ENCODE peak calls at places on chromosomes 2 and 18, in five cellular contexts. Z is vagina, V is HCT116, D is breast epithelium, U is pancreas. X is an unnamed sample.

GRCh38 chr18:5937795-5938194 is 42.5 kb upstream of the TMEM200C start:
- DNase-seq in Z (no peak), V (no peak), D (no peak), U (no peak), X (no peak)

GRCh38 chr2:208265371-208265806 is 666 bp upstream of the PIKFYVE start:
- DNase-seq in Z (no peak), V (no peak), D (no peak), U (no peak), X (peak)

GRCh38 chr2:224983719-224984388 is 58.4 kb downstream of the DOCK10 start:
- DNase-seq in Z (no peak), V (no peak), D (no peak), U (no peak), X (no peak)

GRCh38 chr2:134493797-134494196 is 225.0 kb downstream of the TMEM163 start:
- DNase-seq in Z (no peak), V (no peak), D (no peak), U (no peak), X (no peak)

GRCh38 chr18:32884543-32884942 is 111.7 kb upstream of the KLHL14 start:
- DNase-seq in Z (no peak), V (no peak), D (no peak), U (no peak), X (no peak)

GRCh38 chr2:178208817-178209216 is 14.5 kb downstream of the OSBPL6 start:
- DNase-seq in Z (no peak), V (no peak), D (no peak), U (no peak), X (no peak)

GRCh38 chr2:233448220-233448559 is 93.9 kb downstream of the DGKD start:
- DNase-seq in Z (no peak), V (no peak), D (no peak), U (peak), X (no peak)

GRCh38 chr18:23053756-23054457 is 81.4 kb upstream of the CABLES1 start:
- DNase-seq in Z (no peak), V (no peak), D (peak), U (no peak), X (peak)

GRCh38 chr2:27152796-27153464 is 4.1 kb downstream of the TCF23 start:
- DNase-seq in Z (no peak), V (no peak), D (no peak), U (no peak), X (no peak)

GRCh38 chr2:144230452-144231085 is 289.4 kb downstream of the ZEB2 start:
- DNase-seq in Z (no peak), V (peak), D (no peak), U (no peak), X (no peak)

GRCh38 chr18:43115076-43116035 is at the start of gene RIT2:
- DNase-seq in Z (no peak), V (no peak), D (no peak), U (no peak), X (no peak)

GRCh38 chr18:58361212-58361611 is 267.7 kb downstream of the ALPK2 start:
- DNase-seq in Z (no peak), V (no peak), D (no peak), U (no peak), X (no peak)

GRCh38 chr2:74511104-74511989 is 2.9 kb upstream of the TLX2 start:
- DNase-seq in Z (no peak), V (no peak), D (no peak), U (no peak), X (no peak)

GRCh38 chr2:74514368-74515270 is at the start of gene TLX2:
- DNase-seq in Z (no peak), V (no peak), D (no peak), U (peak), X (no peak)

GRCh38 chr2:74515271-74516069 is 1.2 kb downstream of the TLX2 start:
- DNase-seq in Z (no peak), V (no peak), D (no peak), U (peak), X (no peak)

GRCh38 chr2:74513605-74514367 is 464 bp upstream of the TLX2 start:
- DNase-seq in Z (no peak), V (no peak), D (no peak), U (peak), X (no peak)

DNA sequence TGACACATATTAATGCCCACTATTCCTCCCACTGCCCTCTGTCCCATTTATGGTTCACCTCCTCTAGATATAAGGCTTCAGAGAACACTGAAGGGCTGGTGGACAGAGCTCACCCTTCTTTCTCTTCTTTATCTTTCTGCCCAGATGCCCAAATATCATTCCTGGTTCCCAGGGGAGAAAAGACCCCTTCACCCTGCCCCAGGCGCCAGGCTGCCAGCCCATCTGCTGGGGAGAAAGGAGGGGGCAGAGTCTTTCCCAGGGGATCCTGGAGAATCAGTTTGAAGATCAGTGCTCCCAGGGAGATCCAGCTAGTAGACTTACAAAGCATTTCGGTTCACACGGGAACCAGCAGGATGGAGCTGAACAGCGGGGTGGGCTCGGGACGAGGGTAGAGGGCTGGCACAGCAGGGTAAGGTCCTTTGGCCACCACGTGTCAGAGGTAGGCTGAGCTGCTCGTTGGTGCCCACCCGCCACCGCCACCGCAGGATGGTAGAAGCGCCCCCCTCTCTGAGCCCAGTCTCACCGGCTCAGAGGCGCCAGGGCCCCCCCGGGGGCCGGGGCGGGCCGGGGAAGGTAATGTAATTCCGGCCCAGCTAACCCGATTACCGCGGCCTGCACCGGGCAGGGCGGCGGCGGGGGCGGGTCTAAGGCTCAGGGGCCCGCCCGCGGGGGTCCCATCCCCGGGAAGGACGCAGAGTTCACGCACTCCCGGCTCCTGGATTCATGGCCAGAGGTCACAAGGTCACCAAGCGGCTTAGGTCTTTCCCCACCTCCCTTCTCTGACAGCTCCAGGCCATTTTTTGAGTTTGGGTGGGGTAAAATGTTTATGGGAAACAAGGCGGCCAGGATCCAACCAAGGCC is 1.3 kb upstream of the TLX2 start:
- DNase-seq in Z (no peak), V (no peak), D (no peak), U (peak), X (no peak)
- H3K4me3 ChIP-seq in Z (no peak), V (no peak), D (no peak), U (no peak), X (no peak)

GRCh38 chr2:152717242-152718046 is at the start of gene PRPF40A:
- DNase-seq in Z (peak), V (peak), D (peak), U (peak), X (peak)

GRCh38 chr2:152715854-152716428 is 1.3 kb downstream of the PRPF40A start:
- DNase-seq in Z (no peak), V (peak), D (no peak), U (no peak), X (no peak)

GRCh38 chr2:152716805-152717241 is 438 bp downstream of the PRPF40A start:
- DNase-seq in Z (no peak), V (no peak), D (no peak), U (no peak), X (no peak)

GRCh38 chr2:152718047-152718908 is at the start of gene ARL6IP6:
- DNase-seq in Z (peak), V (peak), D (peak), U (peak), X (peak)

DNA sequence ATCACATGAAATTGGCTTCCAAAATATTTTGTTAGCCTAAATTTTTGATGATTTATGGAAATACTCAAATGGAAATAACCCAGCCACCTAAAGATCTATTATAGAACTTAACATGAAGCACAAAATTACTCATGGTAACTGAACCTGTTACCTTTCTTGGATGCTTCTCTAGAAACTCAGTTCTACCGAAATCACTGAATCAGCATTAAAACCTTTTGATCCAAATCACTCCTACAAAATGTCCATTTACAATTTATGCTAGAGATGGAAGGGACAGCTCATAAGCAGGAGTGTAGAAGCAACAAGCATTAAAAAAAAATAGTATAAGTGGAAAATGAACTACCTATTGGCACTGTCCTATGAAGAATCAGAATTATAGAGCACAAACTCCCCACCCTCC is 2.1 kb downstream of the PRPF40A start:
- DNase-seq in Z (no peak), V (no peak), D (no peak), U (no peak), X (no peak)
- H3K4me3 ChIP-seq in Z (no peak), V (no peak), D (no peak), U (no peak), X (no peak)

GRCh38 chr18:68642003-68642402 is 72.9 kb downstream of the TMX3 start:
- DNase-seq in Z (no peak), V (no peak), D (no peak), U (no peak), X (no peak)
- H3K4me3 ChIP-seq in Z (no peak), V (no peak), D (no peak), U (no peak), X (no peak)

GRCh38 chr2:238850096-238850495 is 2.2 kb downstream of the TWIST2 start:
- DNase-seq in Z (no peak), V (no peak), D (no peak), U (no peak), X (no peak)

GRCh38 chr2:238847432-238847801 is 468 bp upstream of the TWIST2 start:
- DNase-seq in Z (no peak), V (no peak), D (no peak), U (no peak), X (no peak)

GRCh38 chr2:238848566-238848940 is 668 bp downstream of the TWIST2 start:
- DNase-seq in Z (no peak), V (no peak), D (no peak), U (no peak), X (no peak)

GRCh38 chr2:238847841-238848565 is at the start of gene TWIST2:
- DNase-seq in Z (peak), V (no peak), D (peak), U (no peak), X (peak)

DNA sequence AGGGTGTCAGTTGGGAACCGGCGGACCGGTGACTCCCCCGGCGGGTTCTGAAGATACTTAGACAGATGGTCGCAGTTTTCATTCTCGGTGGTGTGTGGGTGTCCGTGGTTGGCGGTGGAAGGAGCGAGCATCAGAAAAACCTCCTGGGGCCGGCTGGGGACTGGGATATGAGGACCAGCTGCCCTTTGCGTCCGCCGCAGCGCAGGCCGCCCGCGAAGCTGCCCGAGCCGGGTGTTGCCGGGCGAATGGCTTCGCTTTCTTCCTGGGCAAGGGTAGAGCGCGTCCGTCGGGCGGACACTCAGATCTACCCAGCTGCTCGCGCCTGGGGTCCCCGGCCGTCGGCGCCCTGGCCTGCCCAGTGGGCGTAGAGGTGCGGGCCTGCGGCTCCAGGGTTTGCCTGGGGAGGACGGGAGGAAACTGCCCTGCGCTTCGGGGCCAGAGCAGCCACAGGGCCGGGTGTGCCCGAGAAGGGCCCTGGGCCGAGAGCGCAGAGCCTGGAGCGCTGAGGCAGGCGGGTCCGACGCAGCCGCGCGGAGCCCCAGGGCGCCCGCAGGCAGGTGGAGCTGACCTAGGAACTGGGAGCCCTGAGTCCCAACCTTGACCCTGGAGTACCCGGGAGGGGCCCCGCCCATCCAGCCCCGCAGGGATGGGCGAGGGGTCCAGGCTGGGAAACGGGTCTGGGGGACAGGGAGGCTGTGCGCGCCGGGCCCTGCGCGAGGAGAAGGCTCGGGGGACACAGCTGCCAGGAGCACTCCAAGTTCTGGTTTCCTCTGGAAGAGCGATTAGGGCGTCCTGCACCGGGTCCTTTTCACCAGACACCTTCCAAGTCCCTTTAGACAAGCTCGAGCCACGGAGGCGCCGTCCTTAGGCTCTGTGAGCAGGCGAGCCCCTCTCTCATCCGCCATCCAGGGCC is 1.3 kb downstream of the TWIST2 start:
- DNase-seq in Z (no peak), V (no peak), D (no peak), U (no peak), X (no peak)
- H3K4me3 ChIP-seq in Z (peak), V (no peak), D (peak), U (peak), X (no peak)

X was measured in neuronal stem cell.